ENCODE peak calls at places on chromosome 9, in four cellular contexts. C is iris pigment epithelial cell; H is stimulated activated CD8-positive, alpha-beta memory T cell treated with anti-CD3 and anti-CD28 coated beads, Interleukin-15, amount 100 ng/mL, for 4 hours; Z is activated CD4-positive, alpha-beta T cell treated with anti-CD3 and anti-CD28 coated beads for 4 hours. G is an unnamed sample.

GRCh38 chr9:122904466-122904822 is 715 bp downstream of the RC3H2 start:
- DNase-seq in H (peak), C (peak), Z (no peak), G (peak)

GRCh38 chr9:21901538-21901937 is 92.7 kb downstream of the CDKN2A start:
- DNase-seq in C (no peak), Z (no peak), H (no peak), G (no peak)

GRCh38 chr9:93480728-93481324 is 27.4 kb upstream of the FAM120AOS start:
- DNase-seq in C (no peak), Z (no peak), H (no peak), G (no peak)

GRCh38 chr9:70261131-70261870 is 2.5 kb downstream of the SMC5 start:
- DNase-seq in H (no peak), C (peak), Z (no peak), G (no peak)

GRCh38 chr9:137296214-137297059 is 5.6 kb downstream of the NRARP start:
- DNase-seq in Z (no peak), C (peak), H (no peak), G (no peak)

GRCh38 chr9:110356639-110357038 is 19.0 kb upstream of the TXNDC8 start:
- DNase-seq in Z (no peak), H (no peak), C (no peak), G (no peak)

GRCh38 chr9:99433555-99433954 is 211.5 kb downstream of the SEC61B start:
- DNase-seq in C (peak), Z (peak), H (peak), G (peak)

GRCh38 chr9:131700765-131701433 is 39.0 kb downstream of the RAPGEF1 start:
- DNase-seq in H (no peak), C (no peak), Z (no peak), G (peak)

GRCh38 chr9:7285199-7285598 is 514.4 kb downstream of the DMAC1 start:
- DNase-seq in C (no peak), H (no peak), Z (no peak), G (no peak)

GRCh38 chr9:137382444-137382727 is 40.6 kb downstream of the EXD3 start:
- DNase-seq in Z (no peak), H (no peak), C (no peak), G (no peak)

GRCh38 chr9:71793386-71794105 is 25.2 kb upstream of the CEMIP2 start:
- DNase-seq in C (peak), Z (no peak), H (no peak), G (no peak)

GRCh38 chr9:75185585-75186170 is 97.4 kb downstream of the OSTF1 start:
- DNase-seq in C (peak), Z (peak), H (no peak), G (peak)

GRCh38 chr9:13865869-13866268 is 448.1 kb downstream of the NFIB start:
- DNase-seq in C (peak), H (no peak), Z (no peak), G (no peak)

GRCh38 chr9:136178773-136179075 is 26.2 kb downstream of the LHX3 start:
- DNase-seq in C (no peak), Z (no peak), H (no peak), G (no peak)

GRCh38 chr9:127928232-127929043 is 2.1 kb downstream of the PIP5KL1 start:
- DNase-seq in Z (no peak), H (no peak), C (no peak), G (no peak)

GRCh38 chr9:36399980-36400331 is at the start of gene RNF38:
- DNase-seq in Z (peak), H (no peak), C (no peak), G (no peak)

GRCh38 chr9:95574176-95574575 is 57.4 kb upstream of the PTCH1 start:
- DNase-seq in H (no peak), C (no peak), Z (no peak), G (no peak)

GRCh38 chr9:113738898-113739604 is 137.1 kb upstream of the ZNF618 start:
- DNase-seq in H (no peak), Z (no peak), C (no peak), G (peak)

GRCh38 chr9:72022846-72023245 is 37.6 kb downstream of the C9orf57 start:
- DNase-seq in H (no peak), Z (no peak), C (peak), G (no peak)

GRCh38 chr9:68533678-68534077 is 7.0 kb downstream of the TMEM252 start:
- DNase-seq in Z (no peak), C (no peak), H (no peak), G (no peak)

GRCh38 chr9:135051316-135052038 is 36.0 kb upstream of the OLFM1 start:
- DNase-seq in H (no peak), C (no peak), Z (no peak), G (no peak)

GRCh38 chr9:137320555-137321384 is 18.7 kb upstream of the NRARP start:
- DNase-seq in H (no peak), C (no peak), Z (no peak), G (peak)

GRCh38 chr9:2465921-2466460 is 155.6 kb upstream of the VLDLR start:
- DNase-seq in Z (no peak), C (peak), H (no peak), G (no peak)

GRCh38 chr9:121239071-121239470 is 28.9 kb upstream of the GSN start:
- DNase-seq in H (no peak), C (no peak), Z (no peak), G (no peak)

GRCh38 chr9:130114741-130115140 is 57.5 kb upstream of the NCS1 start:
- DNase-seq in Z (no peak), C (peak), H (no peak), G (no peak)

GRCh38 chr9:87885484-87886189 is 3.0 kb downstream of the SPATA31E1 start:
- DNase-seq in H (no peak), C (no peak), Z (no peak), G (no peak)

GRCh38 chr9:107336718-107337360 is 53.8 kb downstream of the RAD23B start:
- DNase-seq in H (no peak), C (peak), Z (no peak), G (no peak)

GRCh38 chr9:119963258-119963797 is 594.1 kb upstream of the BRINP1 start:
- DNase-seq in H (no peak), Z (no peak), C (peak), G (peak)

GRCh38 chr9:117153021-117153420 is 261.8 kb downstream of the ASTN2 start:
- DNase-seq in Z (no peak), H (no peak), C (peak), G (no peak)

GRCh38 chr9:2933165-2934095 is 89.5 kb upstream of the PUM3 start:
- DNase-seq in H (no peak), C (no peak), Z (no peak), G (no peak)

GRCh38 chr9:14565352-14565956 is 127.8 kb downstream of the ZDHHC21 start:
- DNase-seq in H (no peak), C (no peak), Z (no peak), G (no peak)

GRCh38 chr9:91223000-91223399 is 138.7 kb downstream of the AUH start:
- DNase-seq in Z (no peak), C (peak), H (no peak), G (no peak)